ENCODE peak calls at places on chromosome 2, in five cellular contexts. One of them, this sample, is unnamed. For H3K4me1, the result is how much of the 10 kb centered on the place peaks cover.

GRCh38 chr2:183594150-183594549 is 469.9 kb downstream of the NUP35 start:
- DNase-seq in fibroblast of lung: no peak
- DNase-seq in GM12878: no peak
- DNase-seq in PC-3: no peak
- DNase-seq in H1: no peak
- DNase-seq in this sample: no peak

GRCh38 chr2:105802587-105802986 is 57.9 kb downstream of the NCK2 start:
- DNase-seq in fibroblast of lung: no peak
- DNase-seq in GM12878: peak
- DNase-seq in PC-3: no peak
- DNase-seq in H1: no peak
- DNase-seq in this sample: no peak

GRCh38 chr2:237752761-237753165 is 45.8 kb upstream of the RBM44 start:
- DNase-seq in fibroblast of lung: no peak
- DNase-seq in GM12878: peak
- DNase-seq in PC-3: no peak
- DNase-seq in H1: no peak
- DNase-seq in this sample: no peak

GRCh38 chr2:176192351-176192750 is 3.9 kb downstream of the HOXD1 start:
- DNase-seq in fibroblast of lung: no peak
- DNase-seq in GM12878: no peak
- DNase-seq in PC-3: no peak
- DNase-seq in H1: no peak
- DNase-seq in this sample: no peak

GRCh38 chr2:42756150-42756549 is 7.8 kb downstream of the OXER1 start:
- DNase-seq in fibroblast of lung: no peak
- DNase-seq in GM12878: no peak
- DNase-seq in PC-3: no peak
- DNase-seq in H1: no peak
- DNase-seq in this sample: no peak

GRCh38 chr2:79876430-79876829 is 363.6 kb downstream of the CTNNA2 start:
- DNase-seq in fibroblast of lung: peak
- DNase-seq in GM12878: no peak
- DNase-seq in PC-3: peak
- DNase-seq in H1: no peak
- DNase-seq in this sample: no peak

GRCh38 chr2:204984421-204984925 is 439.2 kb downstream of the PARD3B start:
- DNase-seq in fibroblast of lung: peak
- DNase-seq in GM12878: no peak
- DNase-seq in PC-3: no peak
- DNase-seq in H1: no peak
- DNase-seq in this sample: no peak

GRCh38 chr2:235793163-235793752 is 299.4 kb downstream of the AGAP1 start:
- DNase-seq in fibroblast of lung: peak
- DNase-seq in GM12878: no peak
- DNase-seq in PC-3: peak
- DNase-seq in H1: no peak
- DNase-seq in this sample: no peak

GRCh38 chr2:234278556-234279286 is 218.2 kb downstream of the ARL4C start:
- DNase-seq in fibroblast of lung: no peak
- DNase-seq in GM12878: no peak
- DNase-seq in PC-3: no peak
- DNase-seq in H1: no peak
- DNase-seq in this sample: no peak

GRCh38 chr2:6412533-6413085 is 453.1 kb downstream of the CMPK2 start:
- DNase-seq in fibroblast of lung: peak
- DNase-seq in GM12878: no peak
- DNase-seq in PC-3: no peak
- DNase-seq in H1: no peak
- DNase-seq in this sample: peak

GRCh38 chr2:101272045-101272784 is 19.5 kb downstream of the CNOT11 start:
- DNase-seq in fibroblast of lung: no peak
- DNase-seq in GM12878: peak
- DNase-seq in PC-3: no peak
- DNase-seq in H1: no peak
- DNase-seq in this sample: no peak

GRCh38 chr2:63751901-63752300 is 89.8 kb upstream of the UGP2 start:
- DNase-seq in fibroblast of lung: no peak
- DNase-seq in GM12878: no peak
- DNase-seq in PC-3: no peak
- DNase-seq in H1: no peak
- DNase-seq in this sample: no peak

GRCh38 chr2:213145723-213146242 is 5.6 kb downstream of the IKZF2 start:
- DNase-seq in fibroblast of lung: no peak
- DNase-seq in GM12878: no peak
- DNase-seq in PC-3: no peak
- DNase-seq in H1: no peak
- DNase-seq in this sample: no peak

GRCh38 chr2:216108310-216108966 is 710 bp upstream of the XRCC5 start:
- DNase-seq in fibroblast of lung: no peak
- DNase-seq in GM12878: no peak
- DNase-seq in PC-3: no peak
- DNase-seq in H1: no peak
- DNase-seq in this sample: no peak

GRCh38 chr2:216110620-216111019 is 1.5 kb downstream of the XRCC5 start:
- DNase-seq in fibroblast of lung: no peak
- DNase-seq in GM12878: no peak
- DNase-seq in PC-3: no peak
- DNase-seq in H1: no peak
- DNase-seq in this sample: no peak

GRCh38 chr2:216111122-216111521 is 2.0 kb downstream of the XRCC5 start:
- DNase-seq in fibroblast of lung: no peak
- DNase-seq in GM12878: no peak
- DNase-seq in PC-3: no peak
- DNase-seq in H1: no peak
- DNase-seq in this sample: no peak

GRCh38 chr2:216108967-216109921 is at the start of gene XRCC5:
- DNase-seq in fibroblast of lung: peak
- DNase-seq in GM12878: peak
- DNase-seq in PC-3: peak
- DNase-seq in H1: peak
- DNase-seq in this sample: peak

GRCh38 chr2:216109962-216110614 is 940 bp downstream of the XRCC5 start:
- DNase-seq in fibroblast of lung: peak
- DNase-seq in GM12878: no peak
- DNase-seq in PC-3: peak
- DNase-seq in H1: no peak
- DNase-seq in this sample: peak
- TF ChIP-seq CTCF in fibroblast of lung: peak
- TF ChIP-seq CTCF in GM12878: peak
- TF ChIP-seq CTCF in PC-3: peak
- TF ChIP-seq CTCF in H1: peak
- TF ChIP-seq CTCF in this sample: peak

GRCh38 chr2:240884221-240884620 is 11.7 kb downstream of the MAB21L4 start:
- DNase-seq in fibroblast of lung: no peak
- DNase-seq in GM12878: no peak
- DNase-seq in PC-3: no peak
- DNase-seq in H1: no peak
- DNase-seq in this sample: no peak
- H2AFZ ChIP-seq in fibroblast of lung: no peak
- H2AFZ ChIP-seq in GM12878: no peak
- H2AFZ ChIP-seq in PC-3: no peak
- H2AFZ ChIP-seq in H1: no peak
- H2AFZ ChIP-seq in this sample: no peak

DNA sequence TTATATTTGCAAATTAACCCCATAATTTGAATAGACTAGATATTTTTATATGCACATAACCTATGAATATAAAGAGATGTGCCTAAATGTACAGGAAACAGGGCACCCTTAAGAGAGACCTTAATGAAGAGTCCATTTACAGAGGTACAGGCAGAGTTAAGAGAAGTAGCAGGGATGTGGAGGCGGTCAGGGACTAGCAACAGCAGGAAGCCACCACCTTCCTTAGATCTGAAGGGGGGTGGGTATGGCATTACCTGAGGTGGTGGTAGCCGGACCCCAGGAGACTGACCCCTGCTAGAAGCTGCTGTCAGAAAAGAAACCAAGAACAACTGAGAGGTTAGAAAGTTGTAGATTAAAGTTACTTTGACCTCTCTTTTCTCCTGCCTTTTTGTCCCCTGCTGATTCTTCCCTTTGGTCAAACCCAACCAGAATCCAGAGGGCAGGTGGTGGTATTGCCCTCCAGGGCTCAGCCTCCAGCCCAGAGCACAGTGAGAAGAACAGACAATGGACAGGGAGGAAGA is 24.9 kb upstream of the ATG16L1 start:
- DNase-seq in fibroblast of lung: no peak
- DNase-seq in GM12878: no peak
- DNase-seq in PC-3: no peak
- DNase-seq in H1: no peak
- DNase-seq in this sample: no peak
- H3K4me1 ChIP-seq in fibroblast of lung: under half
- H3K4me1 ChIP-seq in GM12878: under half
- H3K4me1 ChIP-seq in PC-3: under half
- H3K4me1 ChIP-seq in H1: under half
- H3K4me1 ChIP-seq in this sample: under half

DNA sequence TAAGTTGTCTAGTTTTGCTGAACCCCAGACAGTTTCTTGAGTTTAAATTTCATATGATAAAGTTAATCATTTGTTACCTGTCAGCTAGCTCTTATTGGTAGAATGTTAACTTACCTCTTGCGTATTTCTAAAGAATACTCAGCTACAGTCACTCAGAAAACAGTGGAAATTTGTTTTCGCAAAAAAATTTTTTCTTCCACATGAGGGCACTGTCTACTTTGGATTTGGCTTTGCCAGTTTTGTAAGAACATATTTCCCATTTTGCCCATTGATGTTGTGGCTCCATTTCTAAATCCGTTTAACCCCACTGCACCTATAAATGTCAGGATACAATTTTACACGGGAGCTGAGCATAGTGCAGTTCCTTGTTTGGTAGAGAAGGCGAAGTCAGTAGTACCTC is 19.1 kb upstream of the GCFC2 start:
- DNase-seq in fibroblast of lung: no peak
- DNase-seq in GM12878: no peak
- DNase-seq in PC-3: peak
- DNase-seq in H1: no peak
- DNase-seq in this sample: no peak
- TF ChIP-seq CTCF in fibroblast of lung: peak
- TF ChIP-seq CTCF in GM12878: no peak
- TF ChIP-seq CTCF in PC-3: peak
- TF ChIP-seq CTCF in H1: peak
- TF ChIP-seq CTCF in this sample: peak